ENCODE peak calls at places on chromosomes 7 and 10, in six cellular contexts. One of them, this sample, is unnamed.
A peak's percentile ranks its signal among the peaks of the same experiment; 100 is the strongest.

GRCh38 chr10:8043569-8044306 is 10.8 kb upstream of the GATA3 start:
- DNase-seq in GM12878: no peak
- DNase-seq in SK-N-SH: peak; percentile 25
- DNase-seq in HCT116: no peak
- DNase-seq in HepG2: no peak
- DNase-seq in K562: no peak
- DNase-seq in this sample: no peak

GRCh38 chr10:68105820-68106219 is 3.5 kb upstream of the MYPN start:
- DNase-seq in GM12878: no peak
- DNase-seq in HepG2: no peak
- DNase-seq in K562: no peak
- DNase-seq in HCT116: no peak
- DNase-seq in SK-N-SH: no peak
- DNase-seq in this sample: peak; percentile 67

GRCh38 chr7:51430480-51431086 is 114.0 kb upstream of the COBL start:
- DNase-seq in GM12878: peak; percentile 5
- DNase-seq in SK-N-SH: peak; percentile 79
- DNase-seq in HCT116: peak; percentile 34
- DNase-seq in HepG2: peak; percentile 43
- DNase-seq in K562: peak; percentile 78
- DNase-seq in this sample: peak; percentile 39

GRCh38 chr10:86942441-86943315 is 14.7 kb downstream of the MMRN2 start:
- DNase-seq in SK-N-SH: no peak
- DNase-seq in HCT116: no peak
- DNase-seq in HepG2: no peak
- DNase-seq in K562: no peak
- DNase-seq in GM12878: no peak
- DNase-seq in this sample: no peak

GRCh38 chr7:151309306-151309705 is 32.3 kb upstream of the NUB1 start:
- DNase-seq in HCT116: no peak
- DNase-seq in SK-N-SH: no peak
- DNase-seq in GM12878: no peak
- DNase-seq in HepG2: no peak
- DNase-seq in K562: no peak
- DNase-seq in this sample: no peak

GRCh38 chr10:123990889-123991288 is 99.3 kb upstream of the CPXM2 start:
- DNase-seq in K562: no peak
- DNase-seq in HCT116: no peak
- DNase-seq in GM12878: no peak
- DNase-seq in SK-N-SH: no peak
- DNase-seq in HepG2: no peak
- DNase-seq in this sample: no peak

GRCh38 chr10:33385686-33386085 is 51.2 kb upstream of the NRP1 start:
- DNase-seq in HepG2: no peak
- DNase-seq in K562: no peak
- DNase-seq in GM12878: no peak
- DNase-seq in HCT116: no peak
- DNase-seq in SK-N-SH: no peak
- DNase-seq in this sample: no peak

GRCh38 chr7:150964593-150965111 is 13.5 kb downstream of the KCNH2 start:
- DNase-seq in SK-N-SH: peak; percentile 93
- DNase-seq in GM12878: no peak
- DNase-seq in HepG2: no peak
- DNase-seq in HCT116: no peak
- DNase-seq in K562: peak; percentile 89
- DNase-seq in this sample: no peak

GRCh38 chr7:17625038-17625437 is 315.3 kb downstream of the SNX13 start:
- DNase-seq in SK-N-SH: no peak
- DNase-seq in GM12878: no peak
- DNase-seq in K562: no peak
- DNase-seq in HepG2: no peak
- DNase-seq in HCT116: no peak
- DNase-seq in this sample: no peak

GRCh38 chr10:111102381-111102973 is 25.6 kb downstream of the ADRA2A start:
- DNase-seq in K562: no peak
- DNase-seq in SK-N-SH: no peak
- DNase-seq in GM12878: no peak
- DNase-seq in HCT116: no peak
- DNase-seq in HepG2: no peak
- DNase-seq in this sample: no peak

GRCh38 chr10:114332808-114333207 is 71.5 kb downstream of the AFAP1L2 start:
- DNase-seq in K562: no peak
- DNase-seq in HepG2: no peak
- DNase-seq in HCT116: no peak
- DNase-seq in SK-N-SH: no peak
- DNase-seq in GM12878: no peak
- DNase-seq in this sample: no peak

GRCh38 chr10:49153971-49154370 is 20.1 kb upstream of the FAM170B start:
- DNase-seq in SK-N-SH: no peak
- DNase-seq in K562: no peak
- DNase-seq in HepG2: no peak
- DNase-seq in HCT116: no peak
- DNase-seq in GM12878: no peak
- DNase-seq in this sample: no peak

GRCh38 chr7:80640841-80641240 is 2.4 kb downstream of the CD36 start:
- DNase-seq in K562: no peak
- DNase-seq in HCT116: no peak
- DNase-seq in GM12878: no peak
- DNase-seq in SK-N-SH: no peak
- DNase-seq in HepG2: no peak
- DNase-seq in this sample: no peak

GRCh38 chr10:36367362-36367761 is 725.3 kb upstream of the FZD8 start:
- DNase-seq in SK-N-SH: no peak
- DNase-seq in HCT116: no peak
- DNase-seq in GM12878: no peak
- DNase-seq in HepG2: no peak
- DNase-seq in K562: no peak
- DNase-seq in this sample: no peak

GRCh38 chr7:132250480-132251326 is 325.6 kb downstream of the PLXNA4 start:
- DNase-seq in HepG2: peak; percentile 55
- DNase-seq in K562: no peak
- DNase-seq in HCT116: no peak
- DNase-seq in SK-N-SH: no peak
- DNase-seq in GM12878: no peak
- DNase-seq in this sample: no peak

GRCh38 chr10:133276435-133277201 is at the start of gene ADAM8:
- DNase-seq in HepG2: no peak
- DNase-seq in K562: peak; percentile 74
- DNase-seq in HCT116: no peak
- DNase-seq in GM12878: no peak
- DNase-seq in SK-N-SH: peak; percentile 72
- DNase-seq in this sample: no peak

GRCh38 chr10:102946992-102947391 is 28.9 kb downstream of the CNNM2 start:
- DNase-seq in HepG2: no peak
- DNase-seq in K562: no peak
- DNase-seq in HCT116: no peak
- DNase-seq in GM12878: no peak
- DNase-seq in SK-N-SH: no peak
- DNase-seq in this sample: no peak

GRCh38 chr7:130118294-130118693 is 48.0 kb downstream of the KLHDC10 start:
- DNase-seq in K562: no peak
- DNase-seq in SK-N-SH: no peak
- DNase-seq in HCT116: no peak
- DNase-seq in GM12878: no peak
- DNase-seq in HepG2: no peak
- DNase-seq in this sample: no peak

GRCh38 chr7:151081170-151082101 is 827 bp upstream of the FASTK start:
- DNase-seq in GM12878: no peak
- DNase-seq in K562: peak; percentile 59
- DNase-seq in HepG2: no peak
- DNase-seq in HCT116: no peak
- DNase-seq in SK-N-SH: peak; percentile 63
- DNase-seq in this sample: no peak

GRCh38 chr10:124356706-124357582 is 61.8 kb downstream of the OAT start:
- DNase-seq in GM12878: no peak
- DNase-seq in HCT116: no peak
- DNase-seq in K562: no peak
- DNase-seq in SK-N-SH: no peak
- DNase-seq in HepG2: no peak
- DNase-seq in this sample: no peak

GRCh38 chr10:102597131-102597891 is 47.0 kb upstream of the TRIM8 start:
- DNase-seq in HepG2: peak; percentile 83
- DNase-seq in SK-N-SH: no peak
- DNase-seq in K562: no peak
- DNase-seq in GM12878: no peak
- DNase-seq in HCT116: no peak
- DNase-seq in this sample: no peak

GRCh38 chr10:121927361-121927840 is 430 bp downstream of the ATE1 start:
- DNase-seq in HepG2: peak; percentile 58
- DNase-seq in K562: peak; percentile 56
- DNase-seq in GM12878: no peak
- DNase-seq in SK-N-SH: peak; percentile 83
- DNase-seq in HCT116: peak; percentile 31
- DNase-seq in this sample: no peak

GRCh38 chr10:104081998-104082397 is 3.7 kb downstream of the COL17A1 start:
- DNase-seq in K562: no peak
- DNase-seq in GM12878: no peak
- DNase-seq in HepG2: no peak
- DNase-seq in SK-N-SH: no peak
- DNase-seq in HCT116: no peak
- DNase-seq in this sample: no peak

GRCh38 chr7:22723642-22724041 is 3.4 kb upstream of the IL6 start:
- DNase-seq in SK-N-SH: no peak
- DNase-seq in HepG2: no peak
- DNase-seq in K562: peak; percentile 2
- DNase-seq in HCT116: no peak
- DNase-seq in GM12878: no peak
- DNase-seq in this sample: no peak

GRCh38 chr7:22723171-22723601 is 3.8 kb upstream of the IL6 start:
- DNase-seq in HCT116: no peak
- DNase-seq in SK-N-SH: no peak
- DNase-seq in HepG2: no peak
- DNase-seq in GM12878: no peak
- DNase-seq in K562: peak; percentile 8
- DNase-seq in this sample: no peak

GRCh38 chr7:22724861-22725260 is 2.1 kb upstream of the IL6 start:
- DNase-seq in GM12878: no peak
- DNase-seq in SK-N-SH: no peak
- DNase-seq in HCT116: no peak
- DNase-seq in K562: no peak
- DNase-seq in HepG2: no peak
- DNase-seq in this sample: no peak

GRCh38 chr7:22720791-22721786 is 5.9 kb upstream of the IL6 start:
- DNase-seq in HCT116: no peak
- DNase-seq in GM12878: no peak
- DNase-seq in K562: peak; percentile 3
- DNase-seq in HepG2: no peak
- DNase-seq in SK-N-SH: no peak
- DNase-seq in this sample: no peak

DNA sequence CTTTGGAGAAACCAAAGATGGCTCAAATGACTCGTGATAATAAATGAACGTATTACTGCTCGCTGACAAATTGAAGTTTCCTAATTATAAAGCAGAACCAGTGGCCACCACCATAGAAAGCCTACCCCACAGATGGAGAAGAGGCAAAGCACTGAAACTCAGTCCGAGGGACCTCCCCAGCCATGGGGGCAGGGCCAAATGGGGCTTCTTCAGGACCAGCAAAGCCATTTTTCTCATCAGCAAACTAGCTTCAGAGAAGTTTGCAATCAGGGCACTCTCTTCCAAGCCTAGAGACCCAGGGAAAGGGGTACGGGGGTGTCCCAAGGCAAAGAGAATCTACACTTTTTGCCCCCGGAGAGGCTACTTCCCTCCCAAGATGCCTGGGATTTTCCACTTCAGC is 4.4 kb upstream of the IL6 start:
- DNase-seq in HepG2: no peak
- DNase-seq in SK-N-SH: no peak
- DNase-seq in HCT116: no peak
- DNase-seq in GM12878: no peak
- DNase-seq in K562: no peak
- DNase-seq in this sample: no peak
- H3K27ac ChIP-seq in HepG2: no peak overlapping the region
- H3K27ac ChIP-seq in SK-N-SH: peak overlapping the region; percentile 39
- H3K27ac ChIP-seq in HCT116: no peak overlapping the region
- H3K27ac ChIP-seq in GM12878: no peak overlapping the region
- H3K27ac ChIP-seq in K562: no peak overlapping the region
- H3K27ac ChIP-seq in this sample: peak overlapping the region; percentile 65

DNA sequence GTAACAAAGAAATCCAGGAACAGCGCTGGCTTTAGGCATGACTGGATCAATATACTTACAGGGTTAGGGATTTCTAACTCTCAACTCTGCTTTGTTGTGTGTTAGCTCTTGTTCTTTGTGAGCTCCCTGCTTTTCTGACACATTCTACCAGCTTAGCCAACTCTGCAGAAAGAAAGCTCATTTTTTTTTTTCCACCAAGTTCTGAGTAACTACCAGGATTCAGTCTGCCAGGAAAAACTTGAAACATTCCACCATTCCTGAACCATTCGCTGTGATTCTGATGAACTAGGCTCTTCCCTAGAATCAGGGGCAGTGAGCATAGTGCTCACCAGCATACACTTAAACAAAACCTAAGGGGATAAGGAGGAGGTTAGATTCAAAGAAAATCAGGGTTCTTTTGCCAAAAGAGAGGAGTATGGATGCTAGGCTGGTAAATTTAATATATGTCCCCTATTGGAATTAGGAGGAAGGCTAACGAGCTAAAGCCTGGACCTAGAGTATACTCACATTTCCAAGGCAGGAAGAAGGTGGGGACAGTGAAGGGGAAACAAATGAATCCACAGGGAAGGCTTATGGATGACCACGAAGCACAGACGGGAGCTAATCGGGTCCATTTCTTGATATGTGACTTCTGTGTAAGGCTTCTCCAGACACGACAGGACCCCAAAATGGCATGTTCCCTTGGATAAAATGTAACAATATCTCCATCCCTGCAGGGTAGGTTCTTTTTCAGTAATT is 183.4 kb downstream of the PRKG1 start:
- DNase-seq in HepG2: no peak
- DNase-seq in HCT116: no peak
- DNase-seq in K562: no peak
- DNase-seq in GM12878: no peak
- DNase-seq in SK-N-SH: no peak
- DNase-seq in this sample: no peak
- TF ChIP-seq SIN3A in HepG2: no peak
- TF ChIP-seq SIN3A in HCT116: no peak
- TF ChIP-seq SIN3A in K562: no peak
- TF ChIP-seq SIN3A in GM12878: no peak
- TF ChIP-seq SIN3A in SK-N-SH: no peak
- TF ChIP-seq SIN3A in this sample: no peak

GRCh38 chr10:98296514-98296913 is 28.5 kb upstream of the LOXL4 start:
- DNase-seq in HepG2: no peak
- DNase-seq in HCT116: no peak
- DNase-seq in K562: no peak
- DNase-seq in GM12878: no peak
- DNase-seq in SK-N-SH: no peak
- DNase-seq in this sample: no peak
- H3K27me3 ChIP-seq in HepG2: peaks cover 42% of the 10 kb centered on the region
- H3K27me3 ChIP-seq in HCT116: peaks cover 60% of the 10 kb centered on the region
- H3K27me3 ChIP-seq in K562: peaks cover 36% of the 10 kb centered on the region
- H3K27me3 ChIP-seq in GM12878: peaks cover 2% of the 10 kb centered on the region
- H3K27me3 ChIP-seq in SK-N-SH: no peaks in the 10 kb centered on the region
- H3K27me3 ChIP-seq in this sample: peaks cover 8% of the 10 kb centered on the region

DNA sequence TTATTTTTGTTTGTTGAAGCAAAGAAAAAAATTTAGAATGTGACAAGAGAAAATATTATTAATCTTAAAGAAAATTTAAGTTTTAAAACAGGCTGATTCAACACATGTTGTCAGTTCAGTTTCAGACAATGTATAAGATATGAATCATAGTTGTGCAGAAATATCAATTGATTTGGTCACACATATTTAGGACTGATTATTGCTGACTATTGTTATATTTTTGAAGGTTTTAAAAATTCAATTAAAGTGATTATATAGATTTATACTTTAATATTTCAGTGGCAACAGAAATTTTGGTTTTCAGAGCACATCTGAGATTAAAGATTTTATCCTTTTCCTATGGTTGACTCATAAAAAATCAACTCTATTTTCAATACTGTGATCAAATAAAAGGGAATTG is 132.5 kb downstream of the PON1 start:
- DNase-seq in SK-N-SH: no peak
- DNase-seq in HCT116: no peak
- DNase-seq in K562: no peak
- DNase-seq in HepG2: no peak
- DNase-seq in GM12878: no peak
- DNase-seq in this sample: no peak
- H3K27ac ChIP-seq in SK-N-SH: no peak overlapping the region
- H3K27ac ChIP-seq in HCT116: no peak overlapping the region
- H3K27ac ChIP-seq in K562: no peak overlapping the region
- H3K27ac ChIP-seq in HepG2: no peak overlapping the region
- H3K27ac ChIP-seq in GM12878: no peak overlapping the region
- H3K27ac ChIP-seq in this sample: no peak overlapping the region

This sample was measured in Panc1.